ENCODE peak calls at places on chromosomes 4 and X, in nine cellular contexts. Z is right lobe of liver; V is WERI-Rb-1; X is effector memory CD4-positive, alpha-beta T cell; N is brain microvascular endothelial cell; Q is heart left ventricle; U is neuronal stem cell; T is lower lobe of right lung; P is cardiac muscle cell. K is an unnamed sample.

GRCh38 chr4:87799254-87799653 is at the start of gene IBSP:
- DNase-seq in Z (no peak), V (no peak), X (no peak), N (no peak), Q (no peak), U (no peak), T (no peak), P (no peak), K (no peak)

GRCh38 chr4:104365618-104366017 is 129.1 kb downstream of the CXXC4 start:
- DNase-seq in Z (no peak), V (no peak), X (no peak), N (no peak), Q (no peak), U (no peak), T (no peak), P (no peak), K (no peak)

GRCh38 chr4:117239434-117239833 is 154.1 kb upstream of the TRAM1L1 start:
- DNase-seq in Z (no peak), V (no peak), X (no peak), N (no peak), Q (no peak), U (no peak), T (no peak), P (no peak), K (no peak)

GRCh38 chr4:150123982-150124670 is 45.9 kb downstream of the DCLK2 start:
- DNase-seq in Z (no peak), V (no peak), X (no peak), N (no peak), Q (no peak), U (no peak), T (no peak), P (no peak), K (no peak)

GRCh38 chr4:73127839-73128448 is 58.4 kb upstream of the COX18 start:
- DNase-seq in Z (no peak), V (peak; percentile 16), X (no peak), N (peak; percentile 20), Q (no peak), U (no peak), T (no peak), P (peak; percentile 32), K (no peak)

GRCh38 chr4:184355111-184355604 is 119.2 kb downstream of the IRF2 start:
- DNase-seq in Z (no peak), V (no peak), X (no peak), N (peak; percentile 87), Q (peak; percentile 86), U (no peak), T (no peak), P (peak; percentile 96), K (peak; percentile 81)

GRCh38 chr4:179867300-179867878 is 2375.8 kb upstream of the TENM3 start:
- DNase-seq in Z (peak; percentile 57), V (peak; percentile 90), X (no peak), N (peak; percentile 4), Q (no peak), U (peak; percentile 64), T (peak; percentile 46), P (no peak), K (no peak)

GRCh38 chr4:73234712-73235111 is 23.9 kb downstream of the ANKRD17 start:
- DNase-seq in Z (no peak), V (no peak), X (no peak), N (no peak), Q (no peak), U (no peak), T (no peak), P (peak; percentile 60), K (no peak)

GRCh38 chrX:11648705-11649519 is 16.8 kb downstream of the ARHGAP6 start:
- DNase-seq in Z (no peak), V (no peak), X (no peak), N (no peak), Q (no peak), U (no peak), T (no peak), P (no peak), K (no peak)

GRCh38 chr4:70948665-70949284 is 44.7 kb upstream of the DCK start:
- DNase-seq in Z (no peak), V (no peak), X (no peak), N (no peak), Q (no peak), U (no peak), T (no peak), P (no peak), K (no peak)

GRCh38 chr4:183987529-183987946 is 82.4 kb downstream of the STOX2 start:
- DNase-seq in Z (no peak), V (no peak), X (no peak), N (peak; percentile 88), Q (peak; percentile 74), U (peak; percentile 60), T (peak; percentile 69), P (peak; percentile 89), K (peak; percentile 76)

GRCh38 chrX:45743906-45744625 is 543.4 kb upstream of the DIPK2B start:
- DNase-seq in Z (no peak), V (no peak), X (no peak), N (no peak), Q (no peak), U (no peak), T (no peak), P (no peak), K (no peak)

GRCh38 chr4:30537462-30537861 is 182.7 kb upstream of the PCDH7 start:
- DNase-seq in Z (no peak), V (no peak), X (no peak), N (peak; percentile 42), Q (no peak), U (no peak), T (no peak), P (peak; percentile 87), K (no peak)

GRCh38 chr4:36508390-36508789 is 227.0 kb downstream of the DTHD1 start:
- DNase-seq in Z (no peak), V (no peak), X (no peak), N (no peak), Q (no peak), U (no peak), T (no peak), P (no peak), K (no peak)

GRCh38 chr4:178086324-178086723 is 644.1 kb upstream of the AGA start:
- DNase-seq in Z (no peak), V (no peak), X (no peak), N (no peak), Q (no peak), U (peak; percentile 6), T (no peak), P (no peak), K (no peak)

DNA sequence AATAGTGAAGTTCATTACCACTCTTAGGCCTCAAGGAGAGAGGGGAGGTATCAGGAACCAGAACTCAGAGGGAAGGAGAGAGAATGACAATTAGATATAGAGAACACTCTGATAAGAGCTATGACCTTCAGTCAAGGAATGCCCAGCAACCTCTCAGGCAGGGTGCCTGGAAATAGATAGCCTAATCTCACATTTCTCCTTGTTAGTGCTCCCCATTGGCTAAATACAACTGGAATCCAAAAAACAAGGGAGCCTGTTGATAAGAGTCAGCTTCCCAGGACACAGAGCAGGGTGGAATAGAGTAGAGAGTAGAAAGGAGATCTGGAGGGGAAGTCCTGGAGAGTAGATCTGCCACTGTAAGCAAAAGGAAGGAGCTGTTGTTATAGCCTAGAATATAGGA is 62.1 kb downstream of the DCX start:
- DNase-seq in Z (no peak), V (no peak), X (no peak), N (no peak), Q (no peak), U (no peak), T (no peak), P (no peak), K (no peak)
- H3K27ac ChIP-seq in Z (no peak overlapping the region), V (no peak overlapping the region), X (no peak overlapping the region), N (no peak overlapping the region), Q (no peak overlapping the region), U (no peak overlapping the region), T (no peak overlapping the region), P (peak overlapping the region; percentile 80), K (no peak overlapping the region)

DNA sequence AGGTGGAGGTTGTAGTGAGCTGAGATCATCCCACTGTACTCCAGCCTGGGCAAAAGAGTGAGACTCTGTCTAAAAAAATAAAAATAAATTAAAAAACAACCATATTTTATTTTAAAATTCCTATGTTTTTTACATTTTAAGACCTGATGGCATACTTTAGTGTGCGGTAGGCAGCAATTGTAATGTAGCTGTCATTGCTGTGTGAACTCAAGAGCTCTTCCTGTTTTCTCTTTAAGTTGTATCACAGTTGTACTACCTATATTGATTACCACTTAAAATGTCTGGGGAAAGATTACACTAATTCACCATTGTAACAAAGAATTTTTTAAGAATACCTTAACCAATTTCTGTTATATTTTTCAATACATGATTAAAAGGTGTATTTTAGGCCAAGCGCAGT is 27.3 kb downstream of the ABCE1 start:
- DNase-seq in Z (no peak), V (no peak), X (no peak), N (no peak), Q (no peak), U (no peak), T (no peak), P (no peak), K (no peak)
- H3K36me3 ChIP-seq in Z (no peaks in the 10 kb centered on the region), V (peaks cover 77% of the 10 kb centered on the region), X (peaks cover 38% of the 10 kb centered on the region), N (peaks cover 41% of the 10 kb centered on the region), Q (peaks cover 99% of the 10 kb centered on the region), U (peaks cover 12% of the 10 kb centered on the region), T (peaks cover 87% of the 10 kb centered on the region), P (peaks cover 80% of the 10 kb centered on the region), K (peaks cover 80% of the 10 kb centered on the region)

GRCh38 chrX:23952984-23953907 is 45.4 kb downstream of the CXorf58 start:
- DNase-seq in Z (no peak), V (no peak), X (peak; percentile 5), N (no peak), Q (no peak), U (no peak), T (no peak), P (no peak), K (no peak)
- H3K27ac ChIP-seq in Z (no peak overlapping the region), V (no peak overlapping the region), X (peak overlapping the region; percentile 62), N (no peak overlapping the region), Q (no peak overlapping the region), U (no peak overlapping the region), T (peak overlapping the region; percentile 65), P (peak overlapping the region; percentile 36), K (no peak overlapping the region)

GRCh38 chr4:7020856-7021255 is 22.3 kb upstream of the TADA2B start:
- DNase-seq in Z (no peak), V (no peak), X (no peak), N (no peak), Q (no peak), U (no peak), T (no peak), P (no peak), K (no peak)

GRCh38 chr4:7023486-7023885 is 19.7 kb upstream of the TADA2B start:
- DNase-seq in Z (no peak), V (no peak), X (no peak), N (no peak), Q (no peak), U (no peak), T (no peak), P (no peak), K (peak; percentile 5)

GRCh38 chr4:7021355-7021754 is 21.8 kb upstream of the TADA2B start:
- DNase-seq in Z (no peak), V (no peak), X (no peak), N (no peak), Q (no peak), U (no peak), T (no peak), P (no peak), K (no peak)

GRCh38 chr4:7020290-7020689 is 22.9 kb upstream of the TADA2B start:
- DNase-seq in Z (no peak), V (no peak), X (no peak), N (no peak), Q (no peak), U (no peak), T (no peak), P (no peak), K (peak; percentile 41)

GRCh38 chr4:7021930-7022658 is 21.1 kb upstream of the TADA2B start:
- DNase-seq in Z (no peak), V (no peak), X (no peak), N (peak; percentile 71), Q (no peak), U (no peak), T (no peak), P (peak; percentile 58), K (peak; percentile 96)
- H3K36me3 ChIP-seq in Z (no peaks in the 10 kb centered on the region), V (peaks cover 49% of the 10 kb centered on the region), X (peaks cover 70% of the 10 kb centered on the region), N (peaks cover 4% of the 10 kb centered on the region), Q (peaks cover 89% of the 10 kb centered on the region), U (peaks cover 29% of the 10 kb centered on the region), T (peaks cover 95% of the 10 kb centered on the region), P (peaks cover 9% of the 10 kb centered on the region), K (peaks cover 3% of the 10 kb centered on the region)

K was measured in osteoblast.